ENCODE peak calls at places on chromosome 1, in six cellular contexts. One of them, this sample, is unnamed.

GRCh38 chr1:92184632-92185031 is 33.1 kb upstream of the C1orf146 start:
- DNase-seq in stimulated activated CD4-positive, alpha-beta T cell treated with anti-CD3 and anti-CD28 coated beads, Interleukin-12 subunit alpha, Interleukin-12 subunit beta, amount 100 ng/mL, for 4 hours: no peak
- DNase-seq in NCI-H446 treated with DMSO at 0.1 percent for 48 hours: no peak
- DNase-seq in stimulated activated naive B cell treated with anti-CD40 and anti-IgM and Interleukin-4, amounts not matched to agents 10 μg/mL and 1 μg/mL and 100 μg/mL, for 72 hours: no peak
- DNase-seq in GM13977: no peak
- DNase-seq in nephron progenitor cell: no peak
- DNase-seq in this sample: no peak

GRCh38 chr1:154809436-154810413 is 60.4 kb downstream of the KCNN3 start:
- DNase-seq in nephron progenitor cell: no peak
- DNase-seq in NCI-H446 treated with DMSO at 0.1 percent for 48 hours: no peak
- DNase-seq in GM13977: no peak
- DNase-seq in stimulated activated CD4-positive, alpha-beta T cell treated with anti-CD3 and anti-CD28 coated beads, Interleukin-12 subunit alpha, Interleukin-12 subunit beta, amount 100 ng/mL, for 4 hours: no peak
- DNase-seq in stimulated activated naive B cell treated with anti-CD40 and anti-IgM and Interleukin-4, amounts not matched to agents 10 μg/mL and 1 μg/mL and 100 μg/mL, for 72 hours: no peak
- DNase-seq in this sample: no peak

GRCh38 chr1:150272379-150272840 is at the start of gene C1orf54:
- DNase-seq in stimulated activated naive B cell treated with anti-CD40 and anti-IgM and Interleukin-4, amounts not matched to agents 10 μg/mL and 1 μg/mL and 100 μg/mL, for 72 hours: no peak
- DNase-seq in nephron progenitor cell: peak
- DNase-seq in GM13977: no peak
- DNase-seq in stimulated activated CD4-positive, alpha-beta T cell treated with anti-CD3 and anti-CD28 coated beads, Interleukin-12 subunit alpha, Interleukin-12 subunit beta, amount 100 ng/mL, for 4 hours: no peak
- DNase-seq in NCI-H446 treated with DMSO at 0.1 percent for 48 hours: no peak
- DNase-seq in this sample: no peak

GRCh38 chr1:243216741-243217140 is 38.3 kb downstream of the CEP170 start:
- DNase-seq in stimulated activated CD4-positive, alpha-beta T cell treated with anti-CD3 and anti-CD28 coated beads, Interleukin-12 subunit alpha, Interleukin-12 subunit beta, amount 100 ng/mL, for 4 hours: no peak
- DNase-seq in NCI-H446 treated with DMSO at 0.1 percent for 48 hours: no peak
- DNase-seq in GM13977: no peak
- DNase-seq in nephron progenitor cell: no peak
- DNase-seq in stimulated activated naive B cell treated with anti-CD40 and anti-IgM and Interleukin-4, amounts not matched to agents 10 μg/mL and 1 μg/mL and 100 μg/mL, for 72 hours: no peak
- DNase-seq in this sample: no peak

GRCh38 chr1:228988655-228989054 is 253.4 kb downstream of the RHOU start:
- DNase-seq in stimulated activated CD4-positive, alpha-beta T cell treated with anti-CD3 and anti-CD28 coated beads, Interleukin-12 subunit alpha, Interleukin-12 subunit beta, amount 100 ng/mL, for 4 hours: no peak
- DNase-seq in NCI-H446 treated with DMSO at 0.1 percent for 48 hours: no peak
- DNase-seq in GM13977: no peak
- DNase-seq in nephron progenitor cell: no peak
- DNase-seq in stimulated activated naive B cell treated with anti-CD40 and anti-IgM and Interleukin-4, amounts not matched to agents 10 μg/mL and 1 μg/mL and 100 μg/mL, for 72 hours: no peak
- DNase-seq in this sample: no peak

GRCh38 chr1:93556291-93556690 is 108.4 kb downstream of the FNBP1L start:
- DNase-seq in GM13977: no peak
- DNase-seq in stimulated activated naive B cell treated with anti-CD40 and anti-IgM and Interleukin-4, amounts not matched to agents 10 μg/mL and 1 μg/mL and 100 μg/mL, for 72 hours: no peak
- DNase-seq in nephron progenitor cell: no peak
- DNase-seq in NCI-H446 treated with DMSO at 0.1 percent for 48 hours: no peak
- DNase-seq in stimulated activated CD4-positive, alpha-beta T cell treated with anti-CD3 and anti-CD28 coated beads, Interleukin-12 subunit alpha, Interleukin-12 subunit beta, amount 100 ng/mL, for 4 hours: no peak
- DNase-seq in this sample: no peak

GRCh38 chr1:25642710-25643109 is 26.1 kb downstream of the MAN1C1 start:
- DNase-seq in NCI-H446 treated with DMSO at 0.1 percent for 48 hours: peak
- DNase-seq in stimulated activated CD4-positive, alpha-beta T cell treated with anti-CD3 and anti-CD28 coated beads, Interleukin-12 subunit alpha, Interleukin-12 subunit beta, amount 100 ng/mL, for 4 hours: peak
- DNase-seq in GM13977: peak
- DNase-seq in stimulated activated naive B cell treated with anti-CD40 and anti-IgM and Interleukin-4, amounts not matched to agents 10 μg/mL and 1 μg/mL and 100 μg/mL, for 72 hours: peak
- DNase-seq in nephron progenitor cell: no peak
- DNase-seq in this sample: no peak

GRCh38 chr1:209413062-209413461 is 170.5 kb upstream of the CAMK1G start:
- DNase-seq in stimulated activated naive B cell treated with anti-CD40 and anti-IgM and Interleukin-4, amounts not matched to agents 10 μg/mL and 1 μg/mL and 100 μg/mL, for 72 hours: no peak
- DNase-seq in NCI-H446 treated with DMSO at 0.1 percent for 48 hours: no peak
- DNase-seq in stimulated activated CD4-positive, alpha-beta T cell treated with anti-CD3 and anti-CD28 coated beads, Interleukin-12 subunit alpha, Interleukin-12 subunit beta, amount 100 ng/mL, for 4 hours: no peak
- DNase-seq in GM13977: no peak
- DNase-seq in nephron progenitor cell: no peak
- DNase-seq in this sample: no peak

GRCh38 chr1:147509786-147510360 is 31.4 kb upstream of the BCL9 start:
- DNase-seq in nephron progenitor cell: no peak
- DNase-seq in GM13977: no peak
- DNase-seq in NCI-H446 treated with DMSO at 0.1 percent for 48 hours: no peak
- DNase-seq in stimulated activated CD4-positive, alpha-beta T cell treated with anti-CD3 and anti-CD28 coated beads, Interleukin-12 subunit alpha, Interleukin-12 subunit beta, amount 100 ng/mL, for 4 hours: no peak
- DNase-seq in stimulated activated naive B cell treated with anti-CD40 and anti-IgM and Interleukin-4, amounts not matched to agents 10 μg/mL and 1 μg/mL and 100 μg/mL, for 72 hours: no peak
- DNase-seq in this sample: no peak

GRCh38 chr1:66725885-66726665 is 26.2 kb upstream of the DYNLT5 start:
- DNase-seq in nephron progenitor cell: peak
- DNase-seq in stimulated activated naive B cell treated with anti-CD40 and anti-IgM and Interleukin-4, amounts not matched to agents 10 μg/mL and 1 μg/mL and 100 μg/mL, for 72 hours: peak
- DNase-seq in NCI-H446 treated with DMSO at 0.1 percent for 48 hours: peak
- DNase-seq in GM13977: no peak
- DNase-seq in stimulated activated CD4-positive, alpha-beta T cell treated with anti-CD3 and anti-CD28 coated beads, Interleukin-12 subunit alpha, Interleukin-12 subunit beta, amount 100 ng/mL, for 4 hours: peak
- DNase-seq in this sample: peak

GRCh38 chr1:227320476-227320875 is 2.2 kb upstream of the CDC42BPA start:
- DNase-seq in stimulated activated CD4-positive, alpha-beta T cell treated with anti-CD3 and anti-CD28 coated beads, Interleukin-12 subunit alpha, Interleukin-12 subunit beta, amount 100 ng/mL, for 4 hours: no peak
- DNase-seq in NCI-H446 treated with DMSO at 0.1 percent for 48 hours: no peak
- DNase-seq in stimulated activated naive B cell treated with anti-CD40 and anti-IgM and Interleukin-4, amounts not matched to agents 10 μg/mL and 1 μg/mL and 100 μg/mL, for 72 hours: no peak
- DNase-seq in nephron progenitor cell: no peak
- DNase-seq in GM13977: no peak
- DNase-seq in this sample: no peak

GRCh38 chr1:118090130-118090529 is 94.9 kb downstream of the SPAG17 start:
- DNase-seq in GM13977: no peak
- DNase-seq in NCI-H446 treated with DMSO at 0.1 percent for 48 hours: no peak
- DNase-seq in nephron progenitor cell: no peak
- DNase-seq in stimulated activated CD4-positive, alpha-beta T cell treated with anti-CD3 and anti-CD28 coated beads, Interleukin-12 subunit alpha, Interleukin-12 subunit beta, amount 100 ng/mL, for 4 hours: no peak
- DNase-seq in stimulated activated naive B cell treated with anti-CD40 and anti-IgM and Interleukin-4, amounts not matched to agents 10 μg/mL and 1 μg/mL and 100 μg/mL, for 72 hours: no peak
- DNase-seq in this sample: no peak